ENCODE peak calls at places on chromosomes 13 and 19, in five cellular contexts. B, L, H, R and U are unnamed samples. For H3K4me1, the result is how much of the 10 kb centered on the place peaks cover.

GRCh38 chr19:2190848-2191455 is 27.2 kb downstream of the DOT1L start:
- DNase-seq in L (no peak), H (no peak), B (no peak), R (no peak), U (no peak)

GRCh38 chr19:17473041-17473440 is 2.7 kb downstream of the SLC27A1 start:
- DNase-seq in R (no peak), H (peak), B (peak), L (peak), U (no peak)

GRCh38 chr13:51955281-51955771 is 55.9 kb downstream of the ATP7B start:
- DNase-seq in R (no peak), B (no peak), H (no peak), L (no peak), U (no peak)

GRCh38 chr13:49082653-49083536 is 107.2 kb downstream of the FNDC3A start:
- DNase-seq in L (no peak), R (no peak), B (no peak), H (no peak), U (no peak)

GRCh38 chr19:29988351-29988750 is 46.3 kb downstream of the URI1 start:
- DNase-seq in L (no peak), B (no peak), H (no peak), R (no peak), U (no peak)

GRCh38 chr19:56253737-56254136 is 18.8 kb upstream of the EDDM13 start:
- DNase-seq in L (peak), H (no peak), B (peak), R (no peak), U (no peak)

GRCh38 chr19:34341935-34342680 is 22.9 kb upstream of the GPI start:
- DNase-seq in R (no peak), H (no peak), L (no peak), B (no peak), U (no peak)

GRCh38 chr19:33175886-33176669 is 18.1 kb upstream of the LRP3 start:
- DNase-seq in H (no peak), L (peak), B (no peak), R (peak), U (peak)

GRCh38 chr19:18780631-18781030 is 10.5 kb downstream of the COMP start:
- DNase-seq in R (no peak), H (no peak), B (no peak), L (no peak), U (no peak)

GRCh38 chr19:56120371-56121179 is 520 bp downstream of the ZNF787 start:
- DNase-seq in H (peak), R (peak), L (peak), B (peak), U (peak)

GRCh38 chr19:37867831-37868230 is 38.6 kb downstream of the WDR87 start:
- DNase-seq in L (peak), R (no peak), B (no peak), H (no peak), U (no peak)

GRCh38 chr13:44819245-44819644 is 170.0 kb downstream of the NUFIP1 start:
- DNase-seq in B (peak), L (peak), R (no peak), H (no peak), U (no peak)

GRCh38 chr13:79533781-79534400 is 52.9 kb downstream of the NDFIP2 start:
- DNase-seq in B (no peak), L (no peak), R (no peak), H (no peak), U (no peak)

GRCh38 chr13:66864627-66865026 is 365.5 kb downstream of the PCDH9 start:
- DNase-seq in H (no peak), B (no peak), L (no peak), R (no peak), U (no peak)

GRCh38 chr13:20142927-20143480 is 17.8 kb downstream of the GJA3 start:
- DNase-seq in B (no peak), R (no peak), L (no peak), H (no peak), U (no peak)

GRCh38 chr13:93227280-93227905 is 786 bp downstream of the GPC6 start:
- DNase-seq in R (no peak), H (no peak), B (no peak), L (peak), U (no peak)

GRCh38 chr19:43562698-43563241 is 12.6 kb downstream of the XRCC1 start:
- DNase-seq in B (no peak), R (peak), L (no peak), H (peak), U (peak)

GRCh38 chr19:34224996-34225658 is 29.2 kb upstream of the GARRE1 start:
- DNase-seq in B (no peak), R (no peak), L (no peak), H (no peak), U (no peak)

GRCh38 chr13:40094056-40094455 is 438.6 kb downstream of the COG6 start:
- DNase-seq in H (no peak), B (no peak), L (no peak), R (no peak), U (no peak)

GRCh38 chr13:106680796-106681482 is 113.0 kb upstream of the ARGLU1 start:
- DNase-seq in L (no peak), H (no peak), B (no peak), R (no peak), U (no peak)

GRCh38 chr19:29326849-29327840 is 114.2 kb upstream of the UQCRFS1 start:
- DNase-seq in R (no peak), H (no peak), B (no peak), L (no peak), U (no peak)

GRCh38 chr19:31348416-31349159 is 648 bp downstream of the TSHZ3 start:
- DNase-seq in B (no peak), L (peak), H (no peak), R (peak), U (peak)

GRCh38 chr19:16325671-16326400 is 1.2 kb downstream of the KLF2 start:
- DNase-seq in R (peak), H (no peak), B (no peak), L (peak), U (peak)

GRCh38 chr19:5996598-5997320 is 18.8 kb upstream of the RANBP3 start:
- DNase-seq in H (no peak), R (no peak), B (no peak), L (no peak), U (no peak)

GRCh38 chr13:80339841-80340642 is 884 bp downstream of the SPRY2 start:
- DNase-seq in H (peak), R (peak), L (peak), B (no peak), U (peak)

GRCh38 chr13:36275190-36276002 is 22.2 kb downstream of the CCDC169 start:
- DNase-seq in L (peak), H (no peak), R (peak), B (no peak), U (no peak)

GRCh38 chr13:109941951-109942350 is 155.6 kb upstream of the IRS2 start:
- DNase-seq in B (no peak), H (no peak), L (no peak), R (no peak), U (no peak)

GRCh38 chr13:76316998-76317527 is 569.1 kb downstream of the KCTD12 start:
- DNase-seq in B (no peak), R (no peak), H (no peak), L (no peak), U (no peak)

GRCh38 chr19:11264452-11265176 is 2.3 kb upstream of the DOCK6 start:
- DNase-seq in H (peak), R (peak), L (peak), B (no peak), U (peak)

GRCh38 chr13:110268061-110268460 is 38.9 kb downstream of the COL4A1 start:
- DNase-seq in L (no peak), H (no peak), B (no peak), R (peak), U (peak)

GRCh38 chr13:30735025-30735967 is at the start of gene ALOX5AP:
- DNase-seq in L (no peak), R (no peak), B (no peak), H (peak), U (no peak)
- TF ChIP-seq POLR2A in L (no peak), R (no peak), B (no peak), H (no peak), U (no peak)

DNA sequence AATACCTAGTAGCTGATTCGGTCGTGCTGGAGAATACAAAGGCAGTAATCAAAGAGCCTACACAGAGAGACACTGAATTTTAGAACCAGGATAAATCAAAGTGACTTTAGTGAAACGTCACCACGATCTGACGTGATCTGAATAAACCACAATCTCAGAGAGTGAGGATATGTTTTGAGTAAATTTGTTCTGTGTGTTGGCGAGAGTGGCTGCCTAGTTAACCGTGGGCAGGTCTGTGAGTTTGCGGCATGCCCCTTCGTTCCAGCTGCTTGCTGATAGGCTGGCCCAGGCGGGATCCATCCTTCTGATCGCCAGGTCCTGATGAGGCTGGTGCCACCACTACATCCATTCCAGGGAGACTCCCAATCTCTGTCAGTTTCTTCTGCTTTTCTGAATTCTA is 40.4 kb downstream of the LRCH1 start:
- DNase-seq in B (no peak), H (no peak), R (no peak), L (no peak), U (no peak)
- H3K4me1 ChIP-seq in B (under half), H (half or more), R (under half), L (under half), U (half or more)

GRCh38 chr19:3978145-3978544 is 7.1 kb downstream of the EEF2 start:
- DNase-seq in R (no peak), H (no peak), L (no peak), B (no peak), U (no peak)

GRCh38 chr19:3980353-3981251 is 4.7 kb downstream of the EEF2 start:
- DNase-seq in H (no peak), R (no peak), L (no peak), B (no peak), U (no peak)

GRCh38 chr19:3981373-3981735 is 3.9 kb downstream of the EEF2 start:
- DNase-seq in B (no peak), R (no peak), L (no peak), H (no peak), U (no peak)

GRCh38 chr19:3979289-3979673 is 6.0 kb downstream of the EEF2 start:
- DNase-seq in H (no peak), B (no peak), L (no peak), R (no peak), U (no peak)

GRCh38 chr19:3979674-3980352 is 5.5 kb downstream of the EEF2 start:
- DNase-seq in L (no peak), H (no peak), B (no peak), R (no peak), U (no peak)
- TF ChIP-seq POLR2A in L (no peak), H (no peak), B (no peak), R (no peak), U (no peak)

GRCh38 chr13:33107403-33107760 is 91.2 kb downstream of the KL start:
- DNase-seq in B (no peak), L (no peak), R (no peak), H (no peak), U (no peak)

GRCh38 chr13:33109801-33110200 is 93.6 kb downstream of the KL start:
- DNase-seq in H (no peak), B (no peak), R (no peak), L (peak), U (no peak)

GRCh38 chr13:33110386-33110712 is 94.1 kb downstream of the KL start:
- DNase-seq in R (no peak), H (no peak), B (no peak), L (no peak), U (no peak)

GRCh38 chr13:33109319-33109718 is 93.1 kb downstream of the KL start:
- DNase-seq in H (no peak), L (no peak), B (no peak), R (no peak), U (no peak)

GRCh38 chr13:33108620-33109019 is 92.4 kb downstream of the KL start:
- DNase-seq in H (no peak), R (no peak), L (no peak), B (no peak), U (no peak)
- H3K4me1 ChIP-seq in H (half or more), R (under half), L (under half), B (under half), U (under half)

DNA sequence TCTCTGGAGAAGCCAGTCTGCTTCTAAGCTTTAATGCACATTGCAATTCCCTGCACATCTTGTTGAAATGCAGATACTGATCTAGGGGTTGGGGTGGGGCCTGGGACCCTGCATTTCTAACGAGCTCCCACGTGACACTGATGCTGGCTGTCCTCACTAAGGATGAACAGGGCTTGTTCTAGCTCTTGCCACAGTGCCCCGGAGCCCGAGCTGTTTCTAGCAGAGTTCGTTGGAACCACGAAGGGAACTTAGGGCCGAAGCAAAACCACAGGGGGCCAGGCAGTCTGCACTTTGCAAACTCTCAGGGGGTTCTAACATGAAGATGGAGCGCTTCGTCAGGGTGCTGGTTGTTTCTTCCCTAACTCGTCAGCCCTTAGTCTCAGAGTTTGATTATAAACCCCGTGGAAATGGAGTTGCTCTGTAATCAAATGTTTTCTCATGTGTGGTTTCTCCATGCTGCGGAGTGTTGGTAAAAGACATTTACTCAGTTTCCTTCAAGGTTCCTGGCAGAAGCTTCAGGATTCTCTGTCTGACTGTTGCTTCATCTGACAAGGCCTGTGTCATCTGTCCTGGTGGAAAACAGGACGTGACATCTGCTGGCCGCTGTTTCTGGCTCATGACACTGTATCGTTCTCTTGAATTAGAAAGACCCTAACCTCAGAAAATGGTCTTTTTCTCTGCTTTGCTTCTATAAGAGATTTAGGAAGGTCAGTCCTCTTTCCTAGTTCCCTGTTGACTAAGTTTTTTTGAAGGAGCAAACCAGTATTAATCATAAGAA is 221.5 kb downstream of the TEX29 start:
- DNase-seq in H (no peak), R (no peak), L (no peak), B (no peak), U (no peak)
- TF ChIP-seq POLR2A in H (no peak), R (no peak), L (no peak), B (no peak), U (no peak)

GRCh38 chr19:15072930-15073647 is 8.9 kb upstream of the OR1I1 start:
- DNase-seq in B (no peak), L (no peak), R (no peak), H (no peak), U (no peak)
- H3K4me1 ChIP-seq in B (under half), L (under half), R (under half), H (under half), U (under half)

GRCh38 chr13:46615888-46616531 is 63.0 kb downstream of the LRCH1 start:
- DNase-seq in R (peak), H (no peak), B (no peak), L (no peak), U (no peak)

GRCh38 chr13:46612258-46612657 is 59.3 kb downstream of the LRCH1 start:
- DNase-seq in L (no peak), B (no peak), R (no peak), H (no peak), U (no peak)

GRCh38 chr13:46613409-46614049 is 60.6 kb downstream of the LRCH1 start:
- DNase-seq in L (no peak), H (no peak), R (no peak), B (no peak), U (no peak)

GRCh38 chr13:46617382-46617781 is 64.4 kb downstream of the LRCH1 start:
- DNase-seq in H (no peak), R (no peak), L (no peak), B (no peak), U (no peak)

GRCh38 chr13:46614582-46614981 is 61.6 kb downstream of the LRCH1 start:
- DNase-seq in H (no peak), R (peak), B (no peak), L (peak), U (no peak)
- TF ChIP-seq POLR2A in H (no peak), R (no peak), B (no peak), L (no peak), U (no peak)

GRCh38 chr13:114065926-114066774 is 66.3 kb downstream of the RASA3 start:
- DNase-seq in H (no peak), B (no peak), L (no peak), R (no peak), U (peak)
- H3K4me1 ChIP-seq in H (half or more), B (under half), L (half or more), R (under half), U (half or more)

GRCh38 chr13:103908274-103908673 is 842.1 kb upstream of the SLC10A2 start:
- DNase-seq in R (no peak), H (no peak), L (no peak), B (no peak), U (no peak)
- TF ChIP-seq POLR2A in R (no peak), H (no peak), L (no peak), B (no peak), U (no peak)